ENCODE peak calls at places on chromosomes 11 and 22, in five cellular contexts. D is HepG2, T is K562, X is H1, N is GM12878. Q is an unnamed sample.

GRCh38 chr22:37636186-37636948 is 3.1 kb upstream of the SH3BP1 start:
- DNase-seq in T (no peak), D (no peak), N (no peak), X (no peak), Q (no peak)

GRCh38 chr22:17860220-17860965 is 86.1 kb upstream of the BID start:
- DNase-seq in N (no peak), T (no peak), X (no peak), D (no peak), Q (no peak)

GRCh38 chr11:119672597-119672996 is 56.4 kb downstream of the NECTIN1 start:
- DNase-seq in X (no peak), T (no peak), D (no peak), N (no peak), Q (no peak)

GRCh38 chr11:10900686-10901415 is 43.0 kb upstream of the ZBED5 start:
- DNase-seq in D (no peak), N (no peak), T (peak; percentile 25), X (no peak), Q (no peak)

GRCh38 chr11:125214466-125215204 is 50.1 kb downstream of the PKNOX2 start:
- DNase-seq in N (no peak), T (no peak), D (no peak), X (no peak), Q (no peak)

GRCh38 chr11:123585721-123586120 is 68.7 kb downstream of the SCN3B start:
- DNase-seq in X (no peak), N (no peak), T (no peak), D (no peak), Q (no peak)

GRCh38 chr22:48832592-48832991 is 995.1 kb downstream of the BRD1 start:
- DNase-seq in T (no peak), N (no peak), X (no peak), D (no peak), Q (no peak)

GRCh38 chr11:18773104-18773503 is 18.5 kb downstream of the PTPN5 start:
- DNase-seq in D (no peak), X (peak; percentile 54), N (no peak), T (no peak), Q (no peak)

GRCh38 chr11:42344204-42344792 is 884.8 kb upstream of the LRRC4C start:
- DNase-seq in X (no peak), D (no peak), N (no peak), T (no peak), Q (no peak)

GRCh38 chr11:70415176-70415575 is 16.8 kb downstream of the CTTN start:
- DNase-seq in T (no peak), D (no peak), N (no peak), X (no peak), Q (no peak)

GRCh38 chr22:35065796-35066218 is at the start of gene ISX:
- DNase-seq in X (no peak), D (peak; percentile 54), N (no peak), T (peak; percentile 18), Q (no peak)

GRCh38 chr22:30290679-30291333 is 1.5 kb upstream of the CASTOR1 start:
- DNase-seq in N (no peak), D (peak; percentile 63), X (no peak), T (no peak), Q (no peak)

GRCh38 chr22:50169774-50170341 is 673 bp upstream of the PANX2 start:
- DNase-seq in T (peak; percentile 75), X (no peak), D (no peak), N (no peak), Q (no peak)

GRCh38 chr22:48938741-48939140 is 888.9 kb downstream of the BRD1 start:
- DNase-seq in D (no peak), T (no peak), N (no peak), X (peak; percentile 11), Q (no peak)

GRCh38 chr22:17112491-17113042 is 8.6 kb downstream of the TMEM121B start:
- DNase-seq in T (no peak), X (no peak), N (no peak), D (no peak), Q (no peak)

GRCh38 chr11:35619030-35619753 is 932 bp downstream of the FJX1 start:
- DNase-seq in X (peak; percentile 73), N (no peak), D (no peak), T (no peak), Q (no peak)
- TF ChIP-seq ZNF274 in X (no peak), N (no peak), D (no peak), T (no peak), Q (no peak)

GRCh38 chr22:24432059-24432853 is 4.9 kb downstream of the ADORA2A start:
- DNase-seq in D (no peak), N (no peak), T (peak; percentile 24), X (no peak), Q (no peak)

GRCh38 chr22:24434472-24435322 is 7.3 kb downstream of the ADORA2A start:
- DNase-seq in T (no peak), D (no peak), N (peak; percentile 92), X (no peak), Q (no peak)

GRCh38 chr22:24433001-24433867 is 5.8 kb downstream of the ADORA2A start:
- DNase-seq in N (no peak), T (no peak), D (no peak), X (no peak), Q (no peak)

GRCh38 chr22:24435323-24435645 is 7.9 kb downstream of the ADORA2A start:
- DNase-seq in X (no peak), N (no peak), D (no peak), T (no peak), Q (no peak)

GRCh38 chr22:24433868-24434471 is 6.6 kb downstream of the ADORA2A start:
- DNase-seq in T (no peak), X (no peak), N (peak; percentile 90), D (no peak), Q (no peak)
- TF ChIP-seq POLR2AphosphoS5 in T (no peak), X (no peak), N (peak; percentile 89), D (no peak), Q (no peak)

GRCh38 chr11:60869451-60869825 is 2.1 kb downstream of the ZP1 start:
- DNase-seq in N (no peak), T (no peak), X (no peak), D (no peak), Q (no peak)
- TF ChIP-seq ZNF274 in N (no peak), T (no peak), X (no peak), D (no peak), Q (no peak)

GRCh38 chr11:58613228-58613627 is 9.2 kb upstream of the CNTF start:
- DNase-seq in X (no peak), D (no peak), N (no peak), T (no peak), Q (no peak)

GRCh38 chr11:58606930-58607714 is 15.3 kb upstream of the CNTF start:
- DNase-seq in X (no peak), D (peak; percentile 84), T (no peak), N (no peak), Q (no peak)

GRCh38 chr11:58609723-58610122 is 12.7 kb upstream of the CNTF start:
- DNase-seq in T (no peak), D (no peak), N (no peak), X (no peak), Q (no peak)

GRCh38 chr11:58608331-58608730 is 14.1 kb upstream of the CNTF start:
- DNase-seq in T (no peak), N (no peak), X (no peak), D (no peak), Q (no peak)
- TF ChIP-seq POLR2AphosphoS5 in T (no peak), N (no peak), X (no peak), D (no peak), Q (no peak)

DNA sequence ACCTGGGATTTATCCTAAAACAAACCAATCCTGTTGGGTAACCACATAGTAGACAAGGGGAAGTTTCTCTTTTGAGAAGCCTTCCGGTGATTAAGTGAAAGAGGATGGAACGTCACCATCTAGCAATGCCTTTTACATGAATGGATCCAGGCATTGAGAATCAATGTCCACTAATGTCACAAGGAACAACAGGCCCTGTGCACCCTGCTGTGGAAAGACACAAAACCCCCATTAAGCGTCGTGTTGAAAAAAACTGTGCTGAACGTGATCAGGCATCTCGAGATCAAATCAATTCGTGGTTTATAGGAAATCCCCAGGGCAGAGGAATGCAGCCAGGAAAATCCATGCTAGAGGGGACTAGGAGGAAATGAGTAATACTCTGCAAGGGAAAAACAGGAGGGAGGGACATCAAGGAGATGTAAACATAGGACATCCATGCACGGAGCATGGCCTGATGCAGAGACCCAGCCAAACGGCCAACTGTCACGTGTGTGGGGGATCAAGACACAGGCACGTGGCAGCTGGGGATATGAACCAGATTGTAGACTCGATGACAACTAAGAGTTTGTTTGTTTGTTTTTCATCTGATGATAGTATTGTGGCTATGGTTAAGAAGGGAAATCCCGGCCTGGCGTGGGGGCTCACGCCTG is 38.6 kb upstream of the CARS1 start:
- DNase-seq in T (no peak), X (peak; percentile 27), D (no peak), N (no peak), Q (no peak)
- TF ChIP-seq ZNF274 in T (no peak), X (no peak), D (no peak), N (no peak), Q (no peak)